ENCODE peak calls at places on chromosomes 7 and 10, in nine cellular contexts. T is choroid plexus epithelial cell, D is coronary artery, C is testis, P is body of pancreas, F is MG63, Z is adipocyte, H is mesendoderm, L is fibroblast of mammary gland. B is an unnamed sample.

GRCh38 chr7:24825931-24826661 is 68.8 kb upstream of the GSDME start:
- DNase-seq in T (peak), D (no peak), C (no peak), P (peak), F (peak), Z (peak), H (peak), L (peak), B (peak)

GRCh38 chr7:117264716-117265115 is 58.1 kb downstream of the WNT2 start:
- DNase-seq in T (no peak), D (no peak), C (no peak), P (no peak), F (no peak), Z (no peak), H (no peak), L (no peak), B (no peak)

GRCh38 chr7:112869111-112869774 is 79.0 kb upstream of the TMEM168 start:
- DNase-seq in T (peak), D (no peak), C (peak), P (peak), F (peak), Z (no peak), H (peak), L (peak), B (peak)

GRCh38 chr7:25922296-25922695 is 229.7 kb upstream of the NFE2L3 start:
- DNase-seq in T (no peak), D (no peak), C (no peak), P (no peak), F (no peak), Z (no peak), H (no peak), L (no peak), B (no peak)

GRCh38 chr10:21531164-21531563 is 2.9 kb upstream of the MLLT10 start:
- DNase-seq in T (peak), D (no peak), C (no peak), P (no peak), F (no peak), Z (no peak), H (no peak), L (peak), B (no peak)

GRCh38 chr7:127504715-127505114 is 80.7 kb downstream of the GCC1 start:
- DNase-seq in T (peak), D (no peak), C (peak), P (peak), F (peak), Z (peak), H (peak), L (peak), B (peak)

GRCh38 chr7:156175003-156175402 is 362.7 kb upstream of the SHH start:
- DNase-seq in T (no peak), D (no peak), C (no peak), P (no peak), F (no peak), Z (no peak), H (no peak), L (no peak), B (no peak)

GRCh38 chr10:30186371-30186875 is 127.0 kb upstream of the JCAD start:
- DNase-seq in T (no peak), D (no peak), C (peak), P (peak), F (peak), Z (no peak), H (no peak), L (peak), B (peak)

GRCh38 chr7:2736411-2736914 is 48.5 kb downstream of the AMZ1 start:
- DNase-seq in T (no peak), D (peak), C (peak), P (no peak), F (no peak), Z (no peak), H (no peak), L (no peak), B (peak)

GRCh38 chr7:7681191-7681935 is 37.0 kb downstream of the RPA3 start:
- DNase-seq in T (peak), D (no peak), C (peak), P (peak), F (no peak), Z (peak), H (peak), L (peak), B (no peak)

GRCh38 chr10:123994417-123995081 is 98.8 kb downstream of the CHST15 start:
- DNase-seq in T (peak), D (peak), C (peak), P (peak), F (peak), Z (peak), H (peak), L (peak), B (peak)
- H3K4me3 ChIP-seq in T (peak), D (peak), C (peak), P (no peak), F (peak), Z (peak), H (no peak), L (peak), B (peak)

GRCh38 chr10:24448351-24449009 is 239.5 kb downstream of the KIAA1217 start:
- DNase-seq in T (peak), D (no peak), C (no peak), P (no peak), F (peak), Z (peak), H (no peak), L (peak), B (no peak)

GRCh38 chr10:24452030-24452429 is 243.1 kb downstream of the KIAA1217 start:
- DNase-seq in T (no peak), D (no peak), C (no peak), P (no peak), F (no peak), Z (no peak), H (no peak), L (no peak), B (no peak)

GRCh38 chr10:24451325-24451820 is 242.4 kb downstream of the KIAA1217 start:
- DNase-seq in T (peak), D (no peak), C (no peak), P (no peak), F (peak), Z (peak), H (no peak), L (no peak), B (no peak)

GRCh38 chr10:24449334-24449740 is 240.4 kb downstream of the KIAA1217 start:
- DNase-seq in T (peak), D (no peak), C (no peak), P (no peak), F (no peak), Z (peak), H (no peak), L (peak), B (no peak)

GRCh38 chr10:24449769-24450310 is 240.9 kb downstream of the KIAA1217 start:
- DNase-seq in T (no peak), D (no peak), C (no peak), P (no peak), F (no peak), Z (no peak), H (no peak), L (no peak), B (no peak)
- H3K4me3 ChIP-seq in T (peak), D (peak), C (no peak), P (no peak), F (peak), Z (peak), H (no peak), L (no peak), B (no peak)

DNA sequence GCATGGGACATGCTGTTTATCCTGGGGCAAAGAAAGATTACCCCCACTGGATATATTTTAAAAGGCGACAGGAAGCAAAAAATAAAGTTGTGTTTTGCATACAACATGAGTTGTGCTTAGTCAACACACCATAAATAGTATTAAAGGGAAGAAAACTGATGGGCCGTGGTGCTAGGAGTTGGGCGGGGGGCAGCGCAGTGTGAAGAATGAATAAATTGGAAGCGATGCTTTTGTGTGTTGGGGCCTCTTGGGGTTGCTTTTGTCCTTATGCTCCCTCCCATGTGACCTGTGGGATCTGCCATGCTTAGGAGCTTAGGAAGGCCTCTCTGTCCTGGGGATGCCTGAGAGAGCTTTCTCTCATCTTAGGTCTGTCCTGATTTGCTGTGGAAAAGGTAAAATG is 35.0 kb upstream of the AGR3 start:
- DNase-seq in T (no peak), D (no peak), C (no peak), P (no peak), F (no peak), Z (no peak), H (no peak), L (no peak), B (no peak)
- H3K4me3 ChIP-seq in T (no peak), D (no peak), C (no peak), P (no peak), F (no peak), Z (no peak), H (no peak), L (no peak), B (no peak)

DNA sequence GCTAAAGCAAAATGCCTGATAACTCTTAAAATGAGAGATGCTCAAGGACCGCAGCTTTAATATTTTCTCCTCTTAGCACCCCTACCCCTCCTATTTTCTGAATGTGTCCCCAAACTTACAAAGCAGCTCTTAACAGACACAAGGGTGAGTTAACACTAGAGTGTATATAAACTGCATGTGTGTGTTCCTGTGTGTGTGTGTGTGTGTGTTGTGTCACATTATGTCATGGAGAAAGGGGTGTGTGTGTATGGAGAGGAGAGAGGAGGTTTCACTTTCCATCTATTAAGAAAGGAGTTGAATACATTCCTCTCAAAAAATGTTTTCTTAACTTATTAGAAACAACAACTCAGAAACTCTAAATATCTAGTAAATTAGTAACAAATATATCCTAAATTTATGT is 1.2 kb downstream of the PTN start:
- DNase-seq in T (peak), D (no peak), C (no peak), P (no peak), F (no peak), Z (peak), H (no peak), L (no peak), B (no peak)
- H3K4me3 ChIP-seq in T (no peak), D (peak), C (no peak), P (no peak), F (no peak), Z (no peak), H (no peak), L (no peak), B (no peak)

GRCh38 chr10:116785867-116786266 is 43.5 kb upstream of the HSPA12A start:
- DNase-seq in T (no peak), D (no peak), C (no peak), P (no peak), F (no peak), Z (no peak), H (no peak), L (no peak), B (no peak)

GRCh38 chr10:116784651-116785050 is 42.3 kb upstream of the HSPA12A start:
- DNase-seq in T (no peak), D (no peak), C (no peak), P (no peak), F (no peak), Z (no peak), H (no peak), L (no peak), B (no peak)

GRCh38 chr10:116785282-116785681 is 42.9 kb upstream of the HSPA12A start:
- DNase-seq in T (no peak), D (no peak), C (no peak), P (no peak), F (no peak), Z (no peak), H (no peak), L (no peak), B (peak)

GRCh38 chr10:116787018-116787674 is 44.8 kb upstream of the HSPA12A start:
- DNase-seq in T (no peak), D (no peak), C (no peak), P (no peak), F (no peak), Z (no peak), H (no peak), L (no peak), B (no peak)

GRCh38 chr10:116787893-116788665 is 45.7 kb upstream of the HSPA12A start:
- DNase-seq in T (peak), D (no peak), C (peak), P (peak), F (peak), Z (peak), H (peak), L (peak), B (peak)
- H3K4me3 ChIP-seq in T (peak), D (peak), C (peak), P (no peak), F (peak), Z (peak), H (no peak), L (peak), B (peak)

GRCh38 chr7:137908106-137908505 is 61.3 kb upstream of the DGKI start:
- DNase-seq in T (no peak), D (no peak), C (no peak), P (no peak), F (no peak), Z (no peak), H (no peak), L (no peak), B (no peak)
- H3K4me3 ChIP-seq in T (no peak), D (no peak), C (no peak), P (no peak), F (no peak), Z (no peak), H (no peak), L (no peak), B (no peak)

GRCh38 chr10:14740684-14741247 is 33.9 kb downstream of the FAM107B start:
- DNase-seq in T (peak), D (no peak), C (no peak), P (no peak), F (no peak), Z (peak), H (no peak), L (no peak), B (no peak)
- H3K4me3 ChIP-seq in T (no peak), D (no peak), C (no peak), P (no peak), F (no peak), Z (no peak), H (no peak), L (no peak), B (no peak)